ENCODE peak calls at places on chromosomes 11 and 22, in ten cellular contexts. Y, F, L, I, K, P, W, D, G and T are unnamed samples.

GRCh38 chr22:34866501-34867171 is 199.3 kb upstream of the ISX start:
- DNase-seq in Y (no peak), F (no peak), L (no peak), I (peak; percentile 74), K (no peak), P (peak; percentile 7), W (no peak), D (no peak), G (no peak), T (no peak)

GRCh38 chr11:94521684-94522083 is 9.4 kb downstream of the C11orf97 start:
- DNase-seq in Y (no peak), F (no peak), L (no peak), I (peak; percentile 49), K (no peak), P (peak; percentile 48), W (no peak), D (no peak), G (peak; percentile 74), T (peak; percentile 9)

GRCh38 chr22:45164217-45165123 is 745 bp downstream of the NUP50 start:
- DNase-seq in Y (peak; percentile 43), F (peak; percentile 72), L (no peak), I (peak; percentile 43), K (no peak), P (peak; percentile 23), W (peak; percentile 47), D (peak; percentile 9), G (peak; percentile 45), T (peak; percentile 68)

GRCh38 chr11:27700351-27701261 is at the start of gene BDNF:
- DNase-seq in Y (no peak), F (no peak), L (peak; percentile 56), I (peak; percentile 84), K (peak; percentile 6), P (peak; percentile 55), W (no peak), D (no peak), G (peak; percentile 72), T (peak; percentile 72)

GRCh38 chr11:120280566-120281160 is 40.7 kb downstream of the POU2F3 start:
- DNase-seq in Y (no peak), F (no peak), L (no peak), I (no peak), K (no peak), P (no peak), W (no peak), D (no peak), G (no peak), T (no peak)

GRCh38 chr11:104581246-104581980 is 316.8 kb downstream of the CASP12 start:
- DNase-seq in Y (no peak), F (no peak), L (no peak), I (no peak), K (peak; percentile 11), P (no peak), W (no peak), D (no peak), G (peak; percentile 50), T (peak; percentile 61)

GRCh38 chr22:46853191-46853590 is 90.7 kb downstream of the TBC1D22A start:
- DNase-seq in Y (no peak), F (no peak), L (no peak), I (no peak), K (no peak), P (no peak), W (no peak), D (no peak), G (no peak), T (no peak)

GRCh38 chr22:48153726-48154125 is 1391.3 kb downstream of the TBC1D22A start:
- DNase-seq in Y (no peak), F (no peak), L (peak; percentile 89), I (no peak), K (peak; percentile 11), P (no peak), W (no peak), D (no peak), G (no peak), T (no peak)

GRCh38 chr11:38672445-38672844 is 2074.4 kb upstream of the RAG2 start:
- DNase-seq in Y (no peak), F (no peak), L (no peak), I (no peak), K (no peak), P (no peak), W (no peak), D (no peak), G (no peak), T (no peak)

GRCh38 chr22:49960967-49961600 is 512 bp downstream of the PIM3 start:
- DNase-seq in Y (peak; percentile 42), F (peak; percentile 70), L (peak; percentile 25), I (no peak), K (peak; percentile 16), P (no peak), W (no peak), D (no peak), G (peak; percentile 56), T (peak; percentile 56)

GRCh38 chr11:69162505-69162904 is 6.8 kb downstream of the SMIM38 start:
- DNase-seq in Y (no peak), F (no peak), L (no peak), I (no peak), K (no peak), P (no peak), W (no peak), D (no peak), G (no peak), T (no peak)

GRCh38 chr11:120137611-120138521 is at the start of gene TRIM29:
- DNase-seq in Y (no peak), F (peak; percentile 56), L (no peak), I (no peak), K (peak; percentile 30), P (no peak), W (peak; percentile 1), D (no peak), G (no peak), T (no peak)

GRCh38 chr11:47305734-47306483 is 36.0 kb downstream of the MADD start:
- DNase-seq in Y (no peak), F (no peak), L (no peak), I (no peak), K (no peak), P (no peak), W (no peak), D (no peak), G (no peak), T (no peak)

GRCh38 chr22:25112538-25113253 is 87.0 kb upstream of the CRYBB3 start:
- DNase-seq in Y (no peak), F (no peak), L (no peak), I (no peak), K (no peak), P (no peak), W (no peak), D (no peak), G (no peak), T (no peak)

GRCh38 chr11:47979378-47980092 is 824 bp upstream of the PTPRJ start:
- DNase-seq in Y (no peak), F (no peak), L (no peak), I (peak; percentile 28), K (no peak), P (no peak), W (no peak), D (no peak), G (peak; percentile 79), T (no peak)

GRCh38 chr11:102288745-102289083 is 28.6 kb upstream of the BIRC3 start:
- DNase-seq in Y (no peak), F (no peak), L (no peak), I (no peak), K (no peak), P (no peak), W (no peak), D (no peak), G (no peak), T (no peak)

GRCh38 chr11:900545-900944 is 10.1 kb downstream of the CHID1 start:
- DNase-seq in Y (no peak), F (no peak), L (no peak), I (no peak), K (no peak), P (no peak), W (no peak), D (no peak), G (no peak), T (no peak)

GRCh38 chr11:104907521-104908185 is 9.4 kb upstream of the CASP12 start:
- DNase-seq in Y (no peak), F (no peak), L (no peak), I (no peak), K (no peak), P (peak; percentile 22), W (no peak), D (no peak), G (no peak), T (no peak)

GRCh38 chr11:1298695-1299492 is 10.5 kb downstream of the TOLLIP start:
- DNase-seq in Y (no peak), F (peak; percentile 89), L (peak; percentile 81), I (peak; percentile 93), K (peak; percentile 13), P (peak; percentile 71), W (no peak), D (no peak), G (peak; percentile 46), T (peak; percentile 42)

GRCh38 chr11:108733479-108734116 is 68.7 kb downstream of the DDX10 start:
- DNase-seq in Y (no peak), F (no peak), L (no peak), I (peak; percentile 15), K (no peak), P (peak; percentile 45), W (no peak), D (no peak), G (peak; percentile 11), T (no peak)

GRCh38 chr11:6315811-6316425 is 4.4 kb downstream of the CAVIN3 start:
- DNase-seq in Y (no peak), F (peak; percentile 75), L (peak; percentile 55), I (peak; percentile 85), K (peak; percentile 68), P (peak; percentile 74), W (peak; percentile 52), D (no peak), G (peak; percentile 91), T (peak; percentile 90)

GRCh38 chr11:39809833-39810232 is 1649.6 kb downstream of the LRRC4C start:
- DNase-seq in Y (no peak), F (no peak), L (no peak), I (no peak), K (no peak), P (no peak), W (no peak), D (no peak), G (no peak), T (no peak)

GRCh38 chr11:119262668-119263351 is 54.1 kb downstream of the MCAM start:
- DNase-seq in Y (no peak), F (no peak), L (no peak), I (peak; percentile 39), K (no peak), P (peak; percentile 41), W (no peak), D (no peak), G (no peak), T (no peak)

GRCh38 chr11:42171046-42171445 is 711.6 kb upstream of the LRRC4C start:
- DNase-seq in Y (no peak), F (no peak), L (no peak), I (no peak), K (no peak), P (peak; percentile 0), W (no peak), D (no peak), G (no peak), T (no peak)

GRCh38 chr11:47786373-47786772 is 19.2 kb upstream of the FNBP4 start:
- DNase-seq in Y (no peak), F (no peak), L (no peak), I (peak; percentile 7), K (peak; percentile 12), P (peak; percentile 48), W (no peak), D (no peak), G (no peak), T (no peak)

GRCh38 chr22:19292262-19293230 is 1.0 kb upstream of the CLTCL1 start:
- DNase-seq in Y (peak; percentile 7), F (no peak), L (peak; percentile 8), I (no peak), K (peak; percentile 28), P (no peak), W (no peak), D (peak; percentile 5), G (no peak), T (no peak)

GRCh38 chr22:43707650-43708049 is 104.5 kb downstream of the EFCAB6 start:
- DNase-seq in Y (no peak), F (no peak), L (no peak), I (no peak), K (no peak), P (no peak), W (no peak), D (no peak), G (no peak), T (no peak)

GRCh38 chr11:67411785-67412152 is 3.7 kb upstream of the CARNS1 start:
- DNase-seq in Y (no peak), F (no peak), L (no peak), I (no peak), K (no peak), P (no peak), W (no peak), D (no peak), G (no peak), T (no peak)